ENCODE peak calls at places on chromosomes 16 and 17, in ten cellular contexts. One of them, this sample, is unnamed.

GRCh38 chr16:2214721-2214970 is at the start of gene PGP:
- DNase-seq in activated T-helper 2 cell treated with anti-CD3 and anti-CD28 coated beads, Interferon-gamma antibody, Interleukin-2, Interleukin-4, amounts not matched to agents 10 μg/mL and 5 μg/mL and 100 μg/mL, durations not matched to agents 14 hours and 24 hours and 36 hours: no peak
- DNase-seq in left ventricle myocardium inferior: no peak
- DNase-seq in HT1080: no peak
- DNase-seq in pancreas: no peak
- DNase-seq in CD8-positive, alpha-beta memory T cell: no peak
- DNase-seq in HEK293T: no peak
- DNase-seq in AG10803: no peak
- DNase-seq in effector CD4-positive, alpha-beta T cell: no peak
- DNase-seq in transverse colon: no peak
- DNase-seq in this sample: no peak

GRCh38 chr17:29722411-29723198 is 99.9 kb upstream of the CORO6 start:
- DNase-seq in activated T-helper 2 cell treated with anti-CD3 and anti-CD28 coated beads, Interferon-gamma antibody, Interleukin-2, Interleukin-4, amounts not matched to agents 10 μg/mL and 5 μg/mL and 100 μg/mL, durations not matched to agents 14 hours and 24 hours and 36 hours: no peak
- DNase-seq in left ventricle myocardium inferior: no peak
- DNase-seq in HT1080: no peak
- DNase-seq in pancreas: peak
- DNase-seq in CD8-positive, alpha-beta memory T cell: peak
- DNase-seq in HEK293T: peak
- DNase-seq in AG10803: peak
- DNase-seq in effector CD4-positive, alpha-beta T cell: peak
- DNase-seq in transverse colon: peak
- DNase-seq in this sample: peak

GRCh38 chr16:29876578-29877249 is 13.7 kb upstream of the CDIPT start:
- DNase-seq in activated T-helper 2 cell treated with anti-CD3 and anti-CD28 coated beads, Interferon-gamma antibody, Interleukin-2, Interleukin-4, amounts not matched to agents 10 μg/mL and 5 μg/mL and 100 μg/mL, durations not matched to agents 14 hours and 24 hours and 36 hours: no peak
- DNase-seq in left ventricle myocardium inferior: no peak
- DNase-seq in HT1080: no peak
- DNase-seq in pancreas: no peak
- DNase-seq in CD8-positive, alpha-beta memory T cell: peak
- DNase-seq in HEK293T: no peak
- DNase-seq in AG10803: no peak
- DNase-seq in effector CD4-positive, alpha-beta T cell: peak
- DNase-seq in transverse colon: no peak
- DNase-seq in this sample: no peak

GRCh38 chr17:69069289-69069688 is 8.6 kb upstream of the ABCA9 start:
- DNase-seq in activated T-helper 2 cell treated with anti-CD3 and anti-CD28 coated beads, Interferon-gamma antibody, Interleukin-2, Interleukin-4, amounts not matched to agents 10 μg/mL and 5 μg/mL and 100 μg/mL, durations not matched to agents 14 hours and 24 hours and 36 hours: no peak
- DNase-seq in left ventricle myocardium inferior: no peak
- DNase-seq in HT1080: no peak
- DNase-seq in pancreas: no peak
- DNase-seq in CD8-positive, alpha-beta memory T cell: no peak
- DNase-seq in HEK293T: no peak
- DNase-seq in AG10803: peak
- DNase-seq in effector CD4-positive, alpha-beta T cell: no peak
- DNase-seq in transverse colon: no peak
- DNase-seq in this sample: no peak

GRCh38 chr17:16516594-16517018 is 24.6 kb upstream of the LRRC75A start:
- DNase-seq in activated T-helper 2 cell treated with anti-CD3 and anti-CD28 coated beads, Interferon-gamma antibody, Interleukin-2, Interleukin-4, amounts not matched to agents 10 μg/mL and 5 μg/mL and 100 μg/mL, durations not matched to agents 14 hours and 24 hours and 36 hours: no peak
- DNase-seq in left ventricle myocardium inferior: no peak
- DNase-seq in HT1080: peak
- DNase-seq in pancreas: no peak
- DNase-seq in CD8-positive, alpha-beta memory T cell: no peak
- DNase-seq in HEK293T: peak
- DNase-seq in AG10803: peak
- DNase-seq in effector CD4-positive, alpha-beta T cell: no peak
- DNase-seq in transverse colon: no peak
- DNase-seq in this sample: peak

GRCh38 chr16:3007059-3007956 is 5.4 kb upstream of the CLDN9 start:
- DNase-seq in activated T-helper 2 cell treated with anti-CD3 and anti-CD28 coated beads, Interferon-gamma antibody, Interleukin-2, Interleukin-4, amounts not matched to agents 10 μg/mL and 5 μg/mL and 100 μg/mL, durations not matched to agents 14 hours and 24 hours and 36 hours: no peak
- DNase-seq in left ventricle myocardium inferior: no peak
- DNase-seq in HT1080: no peak
- DNase-seq in pancreas: no peak
- DNase-seq in CD8-positive, alpha-beta memory T cell: no peak
- DNase-seq in HEK293T: no peak
- DNase-seq in AG10803: no peak
- DNase-seq in effector CD4-positive, alpha-beta T cell: no peak
- DNase-seq in transverse colon: peak
- DNase-seq in this sample: no peak

GRCh38 chr16:59907671-59908070 is 1173.6 kb upstream of the GOT2 start:
- DNase-seq in activated T-helper 2 cell treated with anti-CD3 and anti-CD28 coated beads, Interferon-gamma antibody, Interleukin-2, Interleukin-4, amounts not matched to agents 10 μg/mL and 5 μg/mL and 100 μg/mL, durations not matched to agents 14 hours and 24 hours and 36 hours: no peak
- DNase-seq in left ventricle myocardium inferior: no peak
- DNase-seq in HT1080: peak
- DNase-seq in pancreas: no peak
- DNase-seq in CD8-positive, alpha-beta memory T cell: no peak
- DNase-seq in HEK293T: no peak
- DNase-seq in AG10803: no peak
- DNase-seq in effector CD4-positive, alpha-beta T cell: no peak
- DNase-seq in transverse colon: no peak
- DNase-seq in this sample: no peak

GRCh38 chr17:29682054-29682453 is 59.3 kb upstream of the CORO6 start:
- DNase-seq in activated T-helper 2 cell treated with anti-CD3 and anti-CD28 coated beads, Interferon-gamma antibody, Interleukin-2, Interleukin-4, amounts not matched to agents 10 μg/mL and 5 μg/mL and 100 μg/mL, durations not matched to agents 14 hours and 24 hours and 36 hours: no peak
- DNase-seq in left ventricle myocardium inferior: no peak
- DNase-seq in HT1080: no peak
- DNase-seq in pancreas: no peak
- DNase-seq in CD8-positive, alpha-beta memory T cell: no peak
- DNase-seq in HEK293T: no peak
- DNase-seq in AG10803: no peak
- DNase-seq in effector CD4-positive, alpha-beta T cell: no peak
- DNase-seq in transverse colon: no peak
- DNase-seq in this sample: no peak

GRCh38 chr16:49754495-49755290 is 101.2 kb downstream of the ZNF423 start:
- DNase-seq in activated T-helper 2 cell treated with anti-CD3 and anti-CD28 coated beads, Interferon-gamma antibody, Interleukin-2, Interleukin-4, amounts not matched to agents 10 μg/mL and 5 μg/mL and 100 μg/mL, durations not matched to agents 14 hours and 24 hours and 36 hours: no peak
- DNase-seq in left ventricle myocardium inferior: peak
- DNase-seq in HT1080: peak
- DNase-seq in pancreas: no peak
- DNase-seq in CD8-positive, alpha-beta memory T cell: no peak
- DNase-seq in HEK293T: no peak
- DNase-seq in AG10803: peak
- DNase-seq in effector CD4-positive, alpha-beta T cell: no peak
- DNase-seq in transverse colon: peak
- DNase-seq in this sample: no peak

GRCh38 chr16:52555572-52555971 is 8.6 kb upstream of the TOX3 start:
- DNase-seq in activated T-helper 2 cell treated with anti-CD3 and anti-CD28 coated beads, Interferon-gamma antibody, Interleukin-2, Interleukin-4, amounts not matched to agents 10 μg/mL and 5 μg/mL and 100 μg/mL, durations not matched to agents 14 hours and 24 hours and 36 hours: no peak
- DNase-seq in left ventricle myocardium inferior: no peak
- DNase-seq in HT1080: no peak
- DNase-seq in pancreas: no peak
- DNase-seq in CD8-positive, alpha-beta memory T cell: no peak
- DNase-seq in HEK293T: no peak
- DNase-seq in AG10803: no peak
- DNase-seq in effector CD4-positive, alpha-beta T cell: no peak
- DNase-seq in transverse colon: no peak
- DNase-seq in this sample: no peak

GRCh38 chr17:47735536-47736011 is 2.5 kb downstream of the TBX21 start:
- DNase-seq in activated T-helper 2 cell treated with anti-CD3 and anti-CD28 coated beads, Interferon-gamma antibody, Interleukin-2, Interleukin-4, amounts not matched to agents 10 μg/mL and 5 μg/mL and 100 μg/mL, durations not matched to agents 14 hours and 24 hours and 36 hours: no peak
- DNase-seq in left ventricle myocardium inferior: no peak
- DNase-seq in HT1080: no peak
- DNase-seq in pancreas: no peak
- DNase-seq in CD8-positive, alpha-beta memory T cell: no peak
- DNase-seq in HEK293T: no peak
- DNase-seq in AG10803: no peak
- DNase-seq in effector CD4-positive, alpha-beta T cell: no peak
- DNase-seq in transverse colon: no peak
- DNase-seq in this sample: no peak

GRCh38 chr16:54342001-54342776 is 55.6 kb upstream of the IRX3 start:
- DNase-seq in activated T-helper 2 cell treated with anti-CD3 and anti-CD28 coated beads, Interferon-gamma antibody, Interleukin-2, Interleukin-4, amounts not matched to agents 10 μg/mL and 5 μg/mL and 100 μg/mL, durations not matched to agents 14 hours and 24 hours and 36 hours: no peak
- DNase-seq in left ventricle myocardium inferior: no peak
- DNase-seq in HT1080: no peak
- DNase-seq in pancreas: no peak
- DNase-seq in CD8-positive, alpha-beta memory T cell: no peak
- DNase-seq in HEK293T: no peak
- DNase-seq in AG10803: peak
- DNase-seq in effector CD4-positive, alpha-beta T cell: no peak
- DNase-seq in transverse colon: no peak
- DNase-seq in this sample: no peak

GRCh38 chr17:59004338-59005111 is 102.2 kb downstream of the TRIM37 start:
- DNase-seq in activated T-helper 2 cell treated with anti-CD3 and anti-CD28 coated beads, Interferon-gamma antibody, Interleukin-2, Interleukin-4, amounts not matched to agents 10 μg/mL and 5 μg/mL and 100 μg/mL, durations not matched to agents 14 hours and 24 hours and 36 hours: peak
- DNase-seq in left ventricle myocardium inferior: peak
- DNase-seq in HT1080: peak
- DNase-seq in pancreas: peak
- DNase-seq in CD8-positive, alpha-beta memory T cell: peak
- DNase-seq in HEK293T: peak
- DNase-seq in AG10803: peak
- DNase-seq in effector CD4-positive, alpha-beta T cell: peak
- DNase-seq in transverse colon: peak
- DNase-seq in this sample: peak

GRCh38 chr17:72699566-72699965 is 392.9 kb downstream of the SLC39A11 start:
- DNase-seq in activated T-helper 2 cell treated with anti-CD3 and anti-CD28 coated beads, Interferon-gamma antibody, Interleukin-2, Interleukin-4, amounts not matched to agents 10 μg/mL and 5 μg/mL and 100 μg/mL, durations not matched to agents 14 hours and 24 hours and 36 hours: no peak
- DNase-seq in left ventricle myocardium inferior: no peak
- DNase-seq in HT1080: peak
- DNase-seq in pancreas: no peak
- DNase-seq in CD8-positive, alpha-beta memory T cell: no peak
- DNase-seq in HEK293T: no peak
- DNase-seq in AG10803: peak
- DNase-seq in effector CD4-positive, alpha-beta T cell: no peak
- DNase-seq in transverse colon: no peak
- DNase-seq in this sample: no peak

GRCh38 chr16:12898556-12898955 is 2.8 kb upstream of the SHISA9 start:
- DNase-seq in activated T-helper 2 cell treated with anti-CD3 and anti-CD28 coated beads, Interferon-gamma antibody, Interleukin-2, Interleukin-4, amounts not matched to agents 10 μg/mL and 5 μg/mL and 100 μg/mL, durations not matched to agents 14 hours and 24 hours and 36 hours: no peak
- DNase-seq in left ventricle myocardium inferior: no peak
- DNase-seq in HT1080: no peak
- DNase-seq in pancreas: no peak
- DNase-seq in CD8-positive, alpha-beta memory T cell: no peak
- DNase-seq in HEK293T: no peak
- DNase-seq in AG10803: no peak
- DNase-seq in effector CD4-positive, alpha-beta T cell: no peak
- DNase-seq in transverse colon: no peak
- DNase-seq in this sample: no peak

GRCh38 chr17:54903375-54903774 is 2.7 kb downstream of the TOM1L1 start:
- DNase-seq in activated T-helper 2 cell treated with anti-CD3 and anti-CD28 coated beads, Interferon-gamma antibody, Interleukin-2, Interleukin-4, amounts not matched to agents 10 μg/mL and 5 μg/mL and 100 μg/mL, durations not matched to agents 14 hours and 24 hours and 36 hours: no peak
- DNase-seq in left ventricle myocardium inferior: peak
- DNase-seq in HT1080: no peak
- DNase-seq in pancreas: peak
- DNase-seq in CD8-positive, alpha-beta memory T cell: no peak
- DNase-seq in HEK293T: no peak
- DNase-seq in AG10803: peak
- DNase-seq in effector CD4-positive, alpha-beta T cell: no peak
- DNase-seq in transverse colon: peak
- DNase-seq in this sample: peak

GRCh38 chr17:50785942-50786570 is 18.7 kb upstream of the ANKRD40CL start:
- DNase-seq in activated T-helper 2 cell treated with anti-CD3 and anti-CD28 coated beads, Interferon-gamma antibody, Interleukin-2, Interleukin-4, amounts not matched to agents 10 μg/mL and 5 μg/mL and 100 μg/mL, durations not matched to agents 14 hours and 24 hours and 36 hours: no peak
- DNase-seq in left ventricle myocardium inferior: no peak
- DNase-seq in HT1080: no peak
- DNase-seq in pancreas: peak
- DNase-seq in CD8-positive, alpha-beta memory T cell: no peak
- DNase-seq in HEK293T: no peak
- DNase-seq in AG10803: peak
- DNase-seq in effector CD4-positive, alpha-beta T cell: no peak
- DNase-seq in transverse colon: no peak
- DNase-seq in this sample: peak

GRCh38 chr16:35573407-35573806 is 2114.0 kb downstream of the TP53TG3F start:
- DNase-seq in activated T-helper 2 cell treated with anti-CD3 and anti-CD28 coated beads, Interferon-gamma antibody, Interleukin-2, Interleukin-4, amounts not matched to agents 10 μg/mL and 5 μg/mL and 100 μg/mL, durations not matched to agents 14 hours and 24 hours and 36 hours: no peak
- DNase-seq in left ventricle myocardium inferior: no peak
- DNase-seq in HT1080: no peak
- DNase-seq in pancreas: no peak
- DNase-seq in CD8-positive, alpha-beta memory T cell: no peak
- DNase-seq in HEK293T: no peak
- DNase-seq in AG10803: no peak
- DNase-seq in effector CD4-positive, alpha-beta T cell: no peak
- DNase-seq in transverse colon: no peak
- DNase-seq in this sample: no peak

GRCh38 chr17:77528516-77529327 is 388.0 kb downstream of the SEC14L1 start:
- DNase-seq in activated T-helper 2 cell treated with anti-CD3 and anti-CD28 coated beads, Interferon-gamma antibody, Interleukin-2, Interleukin-4, amounts not matched to agents 10 μg/mL and 5 μg/mL and 100 μg/mL, durations not matched to agents 14 hours and 24 hours and 36 hours: no peak
- DNase-seq in left ventricle myocardium inferior: peak
- DNase-seq in HT1080: no peak
- DNase-seq in pancreas: no peak
- DNase-seq in CD8-positive, alpha-beta memory T cell: no peak
- DNase-seq in HEK293T: peak
- DNase-seq in AG10803: no peak
- DNase-seq in effector CD4-positive, alpha-beta T cell: no peak
- DNase-seq in transverse colon: no peak
- DNase-seq in this sample: no peak

GRCh38 chr16:86994215-86994614 is 323.0 kb downstream of the C16orf95 start:
- DNase-seq in activated T-helper 2 cell treated with anti-CD3 and anti-CD28 coated beads, Interferon-gamma antibody, Interleukin-2, Interleukin-4, amounts not matched to agents 10 μg/mL and 5 μg/mL and 100 μg/mL, durations not matched to agents 14 hours and 24 hours and 36 hours: no peak
- DNase-seq in left ventricle myocardium inferior: no peak
- DNase-seq in HT1080: no peak
- DNase-seq in pancreas: no peak
- DNase-seq in CD8-positive, alpha-beta memory T cell: no peak
- DNase-seq in HEK293T: no peak
- DNase-seq in AG10803: no peak
- DNase-seq in effector CD4-positive, alpha-beta T cell: no peak
- DNase-seq in transverse colon: no peak
- DNase-seq in this sample: no peak